ENCODE peak calls at places on chromosomes 3 and 15, in nine cellular contexts. D is ovary, J is gastrocnemius medialis, Q is endodermal cell, U is H9, I is tibial artery, C is colonic mucosa, F is uterus, O is stomach. K is an unnamed sample. For H3K4me1, the result is how much of the 10 kb centered on the place peaks cover.

GRCh38 chr3:113167929-113168771 is 43.2 kb upstream of the BOC start:
- DNase-seq in I (peak), O (no peak), F (peak), D (peak), J (peak), C (no peak), Q (no peak), U (no peak), K (no peak)

GRCh38 chr3:58013973-58014649 is 5.9 kb downstream of the FLNB start:
- DNase-seq in F (peak), I (peak), C (no peak), J (peak), Q (peak), U (no peak), O (peak), D (peak), K (no peak)

GRCh38 chr15:81271761-81272644 is 51.9 kb downstream of the STARD5 start:
- DNase-seq in J (no peak), O (no peak), D (no peak), I (no peak), F (no peak), C (no peak), U (no peak), Q (no peak), K (no peak)

GRCh38 chr15:62561572-62561970 is 396.5 kb upstream of the C2CD4B start:
- DNase-seq in F (no peak), I (no peak), J (no peak), O (no peak), D (no peak), C (peak), U (no peak), Q (no peak), K (no peak)

GRCh38 chr3:18438586-18438985 is 13.4 kb upstream of the SATB1 start:
- DNase-seq in U (no peak), I (no peak), C (no peak), F (no peak), O (no peak), D (no peak), Q (no peak), J (no peak), K (peak)

GRCh38 chr15:78314181-78314581 is 14.8 kb upstream of the SKIC8 start:
- DNase-seq in J (no peak), U (no peak), I (no peak), C (no peak), F (no peak), D (no peak), O (no peak), Q (peak), K (no peak)

GRCh38 chr15:57654136-57654845 is 52.2 kb upstream of the POLR2M start:
- DNase-seq in C (no peak), I (no peak), Q (no peak), J (no peak), D (no peak), O (no peak), F (no peak), U (no peak), K (no peak)

GRCh38 chr15:29128671-29129070 is 141.0 kb downstream of the NSMCE3 start:
- DNase-seq in U (no peak), J (peak), O (no peak), D (no peak), C (no peak), Q (no peak), I (no peak), F (no peak), K (no peak)

DNA sequence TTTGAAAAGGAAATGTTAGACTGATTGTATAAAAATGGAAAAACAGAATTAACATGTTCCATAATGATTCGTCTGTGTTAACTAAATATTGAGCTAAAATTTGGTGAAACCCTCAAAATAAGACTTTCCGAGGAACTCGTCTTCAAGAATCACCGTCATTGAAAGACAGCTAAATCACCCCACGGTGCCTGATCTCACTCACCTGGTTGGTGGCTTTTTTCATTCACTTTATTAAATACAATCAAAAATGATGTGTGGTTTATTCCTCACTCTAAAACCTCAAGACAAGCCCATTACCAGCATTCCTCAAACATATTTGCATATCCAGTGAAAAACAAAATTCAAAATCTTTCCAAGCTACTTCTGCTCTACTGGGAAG is 153.9 kb downstream of the FOXP1 start:
- DNase-seq in C (no peak), I (no peak), J (no peak), O (no peak), Q (no peak), F (no peak), U (no peak), D (no peak), K (no peak)
- H3K4me1 ChIP-seq in C (under half), I (under half), J (under half), O (under half), Q (under half), F (under half), U (under half), D (under half), K (under half)

DNA sequence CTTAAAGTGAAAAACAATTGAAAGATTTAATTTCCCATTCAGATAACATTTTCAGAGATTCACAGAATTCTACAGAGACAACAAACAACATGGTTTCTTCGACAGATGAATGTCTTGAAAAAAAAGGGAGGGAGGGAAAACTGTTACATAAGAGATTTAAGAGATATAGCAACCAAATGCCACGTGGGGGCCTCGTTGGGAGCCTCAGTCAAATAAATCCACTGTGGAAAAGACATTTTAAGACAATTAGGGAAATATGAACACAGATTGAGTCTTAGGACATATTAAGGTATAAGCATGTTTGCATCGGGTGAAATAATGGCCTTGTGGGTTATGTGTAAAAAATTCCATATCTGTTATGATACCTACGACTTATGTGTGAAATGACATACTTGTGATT is 5.0 kb upstream of the PRRT3 start:
- DNase-seq in O (no peak), D (no peak), I (no peak), C (no peak), Q (no peak), U (peak), J (no peak), F (no peak), K (no peak)
- TF ChIP-seq CTCF in O (no peak), D (no peak), I (no peak), C (no peak), Q (no peak), U (peak), J (no peak), F (no peak), K (no peak)

GRCh38 chr15:85786778-85787114 is 8.0 kb downstream of the KLHL25 start:
- DNase-seq in U (no peak), J (no peak), C (no peak), I (no peak), Q (no peak), D (no peak), O (no peak), F (no peak), K (no peak)
- H3K4me1 ChIP-seq in U (under half), J (under half), C (under half), I (under half), Q (under half), D (under half), O (under half), F (under half), K (under half)

DNA sequence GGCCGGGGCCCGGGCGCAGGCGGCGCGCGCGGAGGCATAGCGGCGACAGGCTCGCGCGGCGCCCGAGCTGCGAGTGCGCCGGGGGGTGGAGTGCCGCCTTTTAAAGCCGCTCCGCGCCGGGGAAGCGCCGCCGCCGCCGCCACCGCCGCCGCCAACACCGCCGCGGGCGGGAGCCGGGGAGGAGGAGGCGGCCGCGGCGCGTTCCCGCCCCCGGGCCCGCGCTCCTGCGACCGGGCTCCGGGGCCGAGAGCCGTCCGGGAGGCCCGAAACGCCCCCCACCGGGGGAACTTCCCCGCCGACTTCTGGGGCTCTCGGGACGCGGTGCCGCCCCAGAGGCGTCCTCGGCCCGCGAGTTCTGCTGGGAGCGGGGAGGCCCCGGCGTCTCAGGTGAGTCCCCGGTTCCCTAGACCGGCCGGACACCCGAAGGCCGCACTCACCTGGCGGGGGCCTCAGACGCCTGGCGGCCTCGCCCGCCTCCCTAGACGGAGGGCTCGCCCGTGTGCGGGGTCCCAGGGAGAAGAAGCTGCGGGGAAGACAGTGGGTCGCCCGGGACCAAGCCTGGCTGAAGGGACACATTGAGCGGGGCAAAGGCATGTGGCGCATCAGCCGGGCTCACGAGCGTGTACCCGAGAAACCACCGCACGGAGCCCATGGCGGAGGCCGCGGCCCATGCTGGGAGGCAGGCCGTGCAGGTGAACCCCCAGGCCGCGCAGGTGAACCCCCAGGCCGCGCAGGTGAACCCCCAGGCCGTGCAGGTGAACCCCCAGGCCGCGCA is at the start of gene PCSK6:
- DNase-seq in F (no peak), U (peak), J (no peak), D (no peak), I (no peak), Q (peak), O (peak), C (peak), K (peak)
- TF ChIP-seq CTCF in F (no peak), U (no peak), J (no peak), D (no peak), I (no peak), Q (no peak), O (no peak), C (no peak), K (no peak)

GRCh38 chr3:66477846-66478245 is 23.0 kb downstream of the LRIG1 start:
- DNase-seq in D (no peak), F (no peak), I (no peak), C (no peak), U (peak), Q (no peak), O (no peak), J (no peak), K (no peak)

GRCh38 chr3:66478923-66479322 is 21.9 kb downstream of the LRIG1 start:
- DNase-seq in O (no peak), C (peak), Q (no peak), J (no peak), F (no peak), I (no peak), D (no peak), U (peak), K (peak)

GRCh38 chr3:66480666-66481065 is 20.2 kb downstream of the LRIG1 start:
- DNase-seq in J (no peak), Q (no peak), O (no peak), U (no peak), C (no peak), F (no peak), D (no peak), I (no peak), K (no peak)

GRCh38 chr3:66481071-66482001 is 19.5 kb downstream of the LRIG1 start:
- DNase-seq in D (no peak), F (no peak), Q (no peak), U (no peak), I (no peak), O (peak), C (peak), J (no peak), K (no peak)

GRCh38 chr3:66479532-66479947 is 21.3 kb downstream of the LRIG1 start:
- DNase-seq in C (no peak), O (no peak), U (no peak), D (no peak), F (no peak), I (no peak), Q (no peak), J (no peak), K (no peak)
- H3K4me1 ChIP-seq in C (half or more), O (half or more), U (half or more), D (under half), F (under half), I (under half), Q (half or more), J (half or more), K (half or more)

GRCh38 chr3:12579919-12580318 is 23.0 kb downstream of the MKRN2 start:
- DNase-seq in C (no peak), O (no peak), J (no peak), U (no peak), I (no peak), D (no peak), Q (no peak), F (no peak), K (no peak)

GRCh38 chr3:12582730-12583129 is 25.8 kb downstream of the MKRN2 start:
- DNase-seq in O (no peak), C (no peak), U (no peak), I (no peak), D (no peak), J (no peak), Q (no peak), F (no peak), K (no peak)

GRCh38 chr3:12577379-12577778 is 20.5 kb downstream of the MKRN2 start:
- DNase-seq in Q (no peak), D (no peak), J (no peak), C (no peak), U (no peak), O (no peak), I (no peak), F (no peak), K (no peak)

GRCh38 chr3:12579456-12579855 is 22.6 kb downstream of the MKRN2 start:
- DNase-seq in O (no peak), D (no peak), J (no peak), U (no peak), C (no peak), I (no peak), Q (no peak), F (no peak), K (no peak)

GRCh38 chr3:12578742-12579141 is 21.9 kb downstream of the MKRN2 start:
- DNase-seq in Q (no peak), O (no peak), I (no peak), J (no peak), U (no peak), D (no peak), F (no peak), C (no peak), K (no peak)
- TF ChIP-seq CTCF in Q (peak), O (no peak), I (no peak), J (no peak), U (peak), D (no peak), F (no peak), C (no peak), K (no peak)

GRCh38 chr3:112129925-112130637 is 3.0 kb downstream of the GCSAM start:
- DNase-seq in C (no peak), J (no peak), O (no peak), Q (no peak), U (no peak), D (no peak), F (no peak), I (no peak), K (no peak)
- H3K4me1 ChIP-seq in C (under half), J (under half), O (under half), Q (under half), U (under half), D (under half), F (under half), I (under half), K (under half)

GRCh38 chr15:88620995-88621772 is at the start of gene AEN:
- DNase-seq in O (peak), I (peak), D (peak), F (peak), J (peak), U (peak), C (peak), Q (peak), K (peak)
- TF ChIP-seq CTCF in O (peak), I (no peak), D (peak), F (no peak), J (no peak), U (no peak), C (no peak), Q (no peak), K (peak)

DNA sequence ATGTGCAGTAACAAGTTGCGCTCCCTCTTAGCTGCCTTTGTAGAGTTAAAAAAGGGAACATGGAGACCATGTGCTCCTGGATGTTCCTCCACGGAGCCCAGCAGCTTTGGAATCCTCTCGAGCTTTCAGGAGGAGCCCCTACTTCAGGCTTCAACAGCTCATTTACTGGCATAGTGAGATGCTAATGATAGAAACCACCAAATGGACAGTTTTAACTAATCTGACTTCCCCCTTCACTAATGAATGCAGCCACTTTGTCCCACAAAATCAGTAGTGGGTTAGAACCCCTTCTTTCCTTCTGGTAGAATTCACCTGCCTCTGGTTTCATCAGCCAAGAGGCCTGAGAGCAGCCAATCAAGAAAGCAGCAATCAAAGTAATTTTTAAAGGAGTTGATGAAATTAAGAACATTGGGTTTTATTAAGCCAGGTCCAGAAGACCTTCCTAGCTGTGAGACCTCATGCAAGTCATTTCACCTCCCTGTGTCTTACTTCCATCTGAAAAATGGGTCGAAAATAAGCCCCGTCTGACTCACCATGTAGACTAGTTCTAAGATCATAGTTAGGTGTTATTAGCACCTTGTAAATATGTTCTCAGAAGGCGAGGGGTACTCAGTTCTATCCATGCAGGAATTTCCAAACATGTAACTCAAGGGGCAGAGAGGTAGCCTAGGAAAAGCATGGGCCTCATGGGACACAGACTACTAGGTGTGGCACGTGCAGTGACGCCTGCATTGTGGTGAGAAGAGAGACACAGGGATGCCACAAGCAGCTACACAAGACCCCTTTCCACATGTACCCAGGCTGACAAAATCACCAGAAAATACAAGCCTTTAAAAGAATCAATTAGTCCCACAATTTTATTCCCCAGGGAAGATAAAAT is 179.7 kb upstream of the LPP start:
- DNase-seq in D (no peak), U (no peak), J (no peak), F (no peak), O (no peak), Q (no peak), C (no peak), I (no peak), K (no peak)
- H3K4me1 ChIP-seq in D (under half), U (under half), J (under half), F (under half), O (under half), Q (under half), C (under half), I (under half), K (under half)